ENCODE peak calls at places on chromosomes 2 and 18, in four cellular contexts. N is astrocyte of the cerebellum, F is thoracic aorta, T is colonic mucosa. J is an unnamed sample.

GRCh38 chr18:13390196-13390595 is 171.6 kb downstream of the LDLRAD4 start:
- DNase-seq in N (no peak), F (no peak), T (no peak), J (no peak)

GRCh38 chr2:236172238-236172865 is 4.2 kb upstream of the GBX2 start:
- DNase-seq in N (no peak), F (no peak), T (no peak), J (no peak)

GRCh38 chr2:67498931-67499330 is 101.8 kb downstream of the ETAA1 start:
- DNase-seq in N (no peak), F (no peak), T (no peak), J (no peak)

GRCh38 chr2:40488101-40488598 is 36.3 kb upstream of the SLC8A1 start:
- DNase-seq in N (no peak), F (no peak), T (no peak), J (no peak)

GRCh38 chr2:159124441-159124911 is 156.0 kb downstream of the TANC1 start:
- DNase-seq in N (peak), F (no peak), T (peak), J (no peak)

GRCh38 chr2:215979615-215980014 is 33.7 kb downstream of the MREG start:
- DNase-seq in N (no peak), F (no peak), T (no peak), J (no peak)

GRCh38 chr18:69580107-69580506 is 179.4 kb downstream of the DOK6 start:
- DNase-seq in N (no peak), F (no peak), T (no peak), J (no peak)

GRCh38 chr2:152740743-152741328 is 22.4 kb downstream of the ARL6IP6 start:
- DNase-seq in N (peak), F (no peak), T (no peak), J (no peak)

GRCh38 chr2:203936949-203937348 is 386 bp downstream of the ICOS start:
- DNase-seq in N (no peak), F (no peak), T (no peak), J (no peak)

GRCh38 chr2:167553635-167554034 is 665.4 kb downstream of the XIRP2 start:
- DNase-seq in N (no peak), F (no peak), T (no peak), J (no peak)

GRCh38 chr18:36633961-36634412 is 194.8 kb downstream of the TPGS2 start:
- DNase-seq in N (peak), F (no peak), T (no peak), J (no peak)

GRCh38 chr18:74564012-74564411 is 29.7 kb downstream of the CNDP1 start:
- DNase-seq in N (no peak), F (no peak), T (no peak), J (no peak)

GRCh38 chr18:48963555-48964480 is 13.1 kb upstream of the SMAD7 start:
- DNase-seq in N (no peak), F (no peak), T (no peak), J (no peak)

GRCh38 chr2:135742307-135742838 is 718 bp downstream of the UBXN4 start:
- DNase-seq in N (peak), F (no peak), T (peak), J (peak)

GRCh38 chr2:85277416-85278158 is 50.2 kb downstream of the TGOLN2 start:
- DNase-seq in N (no peak), F (no peak), T (peak), J (no peak)

GRCh38 chr2:35443087-35443486 is 912.5 kb upstream of the CRIM1 start:
- DNase-seq in N (no peak), F (no peak), T (no peak), J (no peak)

GRCh38 chr2:237440819-237441281 is 26.9 kb upstream of the COL6A3 start:
- DNase-seq in N (no peak), F (no peak), T (no peak), J (no peak)

GRCh38 chr2:161163438-161163837 is 3.2 kb downstream of the TANK start:
- DNase-seq in N (no peak), F (no peak), T (no peak), J (no peak)

GRCh38 chr2:36450466-36451196 is 95.1 kb downstream of the CRIM1 start:
- DNase-seq in N (peak), F (no peak), T (no peak), J (no peak)

GRCh38 chr2:128292599-128293425 is 25.9 kb downstream of the HS6ST1 start:
- DNase-seq in N (no peak), F (no peak), T (no peak), J (no peak)

GRCh38 chr2:11874861-11875260 is 128.4 kb downstream of the LPIN1 start:
- DNase-seq in N (no peak), F (no peak), T (no peak), J (no peak)

GRCh38 chr2:233546101-233546500 is 20.5 kb downstream of the USP40 start:
- DNase-seq in N (no peak), F (no peak), T (no peak), J (no peak)

GRCh38 chr2:195343540-195343939 is 313.5 kb upstream of the SLC39A10 start:
- DNase-seq in N (no peak), F (no peak), T (no peak), J (no peak)

GRCh38 chr2:37561615-37562569 is 109.5 kb downstream of the CDC42EP3 start:
- DNase-seq in N (peak), F (no peak), T (no peak), J (no peak)

GRCh38 chr2:207960090-207960489 is 65.2 kb downstream of the PLEKHM3 start:
- DNase-seq in N (no peak), F (no peak), T (no peak), J (no peak)

GRCh38 chr18:45255142-45255890 is 360.0 kb upstream of the SLC14A2 start:
- DNase-seq in N (peak), F (no peak), T (no peak), J (no peak)

GRCh38 chr2:236673823-236674185 is 104.2 kb downstream of the ACKR3 start:
- DNase-seq in N (no peak), F (no peak), T (peak), J (no peak)

GRCh38 chr2:79511320-79511951 is 1.4 kb upstream of the CTNNA2 start:
- DNase-seq in N (peak), F (no peak), T (peak), J (peak)

GRCh38 chr2:128617661-128618060 is 299.0 kb upstream of the HS6ST1 start:
- DNase-seq in N (no peak), F (no peak), T (no peak), J (no peak)

GRCh38 chr18:50297621-50298442 is 10.3 kb upstream of the CXXC1 start:
- DNase-seq in N (peak), F (no peak), T (peak), J (peak)

GRCh38 chr2:219483451-219484342 is 15.0 kb upstream of the GMPPA start:
- DNase-seq in N (no peak), F (no peak), T (no peak), J (no peak)
- TF ChIP-seq CTCF in N (no peak), F (no peak), T (no peak), J (no peak)

GRCh38 chr2:74138219-74138951 is 9.3 kb downstream of the BOLA3 start:
- DNase-seq in N (no peak), F (no peak), T (no peak), J (no peak)

GRCh38 chr2:74146929-74147728 is 583 bp downstream of the BOLA3 start:
- DNase-seq in N (no peak), F (no peak), T (no peak), J (no peak)

GRCh38 chr2:74137651-74138050 is 10.1 kb downstream of the BOLA3 start:
- DNase-seq in N (no peak), F (no peak), T (no peak), J (no peak)

GRCh38 chr2:74138952-74139323 is 8.8 kb downstream of the BOLA3 start:
- DNase-seq in N (no peak), F (no peak), T (no peak), J (no peak)

GRCh38 chr2:74142340-74142739 is 5.4 kb downstream of the BOLA3 start:
- DNase-seq in N (no peak), F (no peak), T (no peak), J (no peak)
- TF ChIP-seq CTCF in N (no peak), F (no peak), T (no peak), J (peak)

DNA sequence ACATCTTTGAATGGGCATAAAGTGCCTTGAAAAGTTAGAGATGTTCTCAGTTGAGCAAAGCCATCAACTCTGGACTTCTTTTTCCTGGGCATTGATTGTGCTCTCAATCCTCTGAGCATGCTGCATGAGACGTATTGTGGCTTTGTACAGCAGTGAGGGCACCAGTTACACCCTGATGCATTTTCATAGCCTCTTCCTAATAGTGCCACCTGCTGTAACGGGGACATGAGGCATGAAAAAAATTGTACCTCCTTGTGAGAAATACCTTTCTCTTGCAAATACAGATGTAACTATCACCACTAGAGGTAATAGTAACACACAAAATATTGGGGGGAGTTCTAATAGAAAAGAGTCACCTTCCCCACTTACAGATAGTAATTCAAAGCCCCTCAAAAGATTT is 697.5 kb downstream of the TMEM182 start:
- DNase-seq in N (no peak), F (no peak), T (no peak), J (no peak)
- TF ChIP-seq CTCF in N (no peak), F (no peak), T (no peak), J (no peak)

GRCh38 chr2:54497738-54498680 is 41.9 kb downstream of the SPTBN1 start:
- DNase-seq in N (no peak), F (no peak), T (peak), J (no peak)
- TF ChIP-seq CTCF in N (peak), F (peak), T (no peak), J (peak)

DNA sequence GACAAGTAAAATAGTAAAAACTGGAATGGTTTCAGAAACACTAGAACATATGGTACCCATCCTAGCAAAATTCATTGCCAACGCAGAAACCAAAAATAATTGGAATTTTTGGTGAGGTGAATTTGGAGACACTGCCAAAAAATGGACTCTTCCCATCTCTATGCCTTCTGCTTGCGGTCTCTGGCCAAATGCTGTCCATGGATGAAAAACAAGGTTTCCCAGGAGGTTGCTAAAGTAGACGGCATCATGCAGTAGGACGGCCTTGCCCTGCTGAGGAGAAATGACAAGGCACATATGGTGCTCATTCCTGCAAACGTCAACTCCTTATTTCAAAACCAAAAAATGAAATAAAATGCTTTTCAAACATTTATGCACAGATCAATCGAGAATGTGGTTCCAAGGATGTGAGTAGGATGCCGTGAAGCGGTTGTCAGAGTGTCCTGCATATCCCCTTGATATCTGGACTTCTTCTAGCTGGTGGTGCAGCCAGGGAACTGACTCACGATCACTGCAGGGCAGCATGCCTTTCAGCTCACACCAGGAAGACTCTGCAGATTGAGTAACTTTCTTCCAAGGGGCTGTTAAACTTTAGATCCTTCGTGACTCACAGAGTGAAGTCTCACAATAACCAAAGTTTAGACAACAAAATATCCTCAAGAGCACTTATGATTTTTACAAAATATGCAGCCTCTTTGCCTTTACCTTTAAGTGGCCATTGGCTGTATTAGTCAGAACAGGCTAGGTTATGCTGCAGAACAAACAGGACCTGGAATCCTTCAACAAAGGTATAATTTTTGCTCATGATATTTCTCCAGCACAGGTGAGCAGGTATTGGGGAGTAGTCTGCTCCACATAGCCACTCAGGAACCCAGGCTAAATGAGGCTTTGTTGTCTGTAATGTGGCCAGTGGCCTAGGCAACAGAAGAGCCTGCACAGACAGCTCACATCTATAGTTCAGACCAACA is 149.4 kb upstream of the NDUFV2 start:
- DNase-seq in N (no peak), F (no peak), T (no peak), J (no peak)
- TF ChIP-seq CTCF in N (no peak), F (no peak), T (no peak), J (no peak)

DNA sequence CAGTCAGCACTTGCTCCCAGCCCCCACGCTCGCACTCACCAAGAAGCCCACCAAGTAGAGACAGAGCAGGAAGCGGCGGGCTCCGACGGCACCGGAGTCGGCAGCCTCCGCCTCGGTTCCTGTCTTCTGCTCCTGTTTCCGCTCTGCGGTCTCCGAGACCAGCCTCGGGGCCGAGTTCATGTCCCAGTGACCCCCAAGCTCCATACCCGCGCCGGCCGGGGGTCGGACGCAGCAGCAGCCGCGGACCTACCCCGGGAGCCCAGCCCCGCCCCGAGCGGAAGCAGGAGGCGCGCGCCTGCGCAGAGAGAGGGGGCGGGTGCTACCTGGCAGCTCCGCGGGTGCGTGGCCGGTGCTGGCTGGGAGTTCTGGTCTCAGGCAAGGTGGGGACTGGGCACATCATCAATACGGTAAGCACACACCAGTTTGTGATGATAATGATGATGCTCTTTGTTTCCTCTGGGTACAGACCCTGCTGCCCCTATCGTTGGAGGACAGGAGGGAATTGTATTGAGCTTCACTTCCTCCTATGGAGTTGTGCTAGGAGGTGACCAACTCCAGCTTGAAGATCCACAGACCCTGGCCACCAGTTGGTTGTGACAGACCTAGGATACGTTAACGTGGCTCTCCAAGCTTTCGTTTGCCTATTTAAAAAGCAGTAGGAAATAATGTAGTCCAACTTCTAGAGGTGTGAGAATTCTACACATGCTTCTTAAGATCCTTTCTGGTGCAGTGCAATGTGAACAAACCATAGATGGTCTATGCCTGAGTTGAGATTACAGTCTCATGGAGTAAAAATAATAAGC is 25.0 kb upstream of the TMEM182 start:
- DNase-seq in N (peak), F (peak), T (peak), J (peak)
- TF ChIP-seq CTCF in N (peak), F (no peak), T (no peak), J (peak)